ENCODE peak calls at places on chromosomes 6 and 20, in eight cellular contexts. O is mesothelial cell of epicardium, G is cardiac muscle cell, C is heart left ventricle, E is astrocyte, A is AG04449, K is nephron progenitor cell, U is heart right ventricle. J is an unnamed sample.

GRCh38 chr6:113464959-113465358 is 392.2 kb upstream of the MARCKS start:
- DNase-seq in O (no peak), G (no peak), C (no peak), E (peak; percentile 65), A (no peak), K (no peak), U (no peak), J (no peak)

GRCh38 chr6:44072959-44073611 is 54.2 kb downstream of the MRPL14 start:
- DNase-seq in O (peak; percentile 88), G (peak; percentile 95), C (peak; percentile 84), E (peak; percentile 57), A (no peak), K (peak; percentile 89), U (peak; percentile 84), J (peak; percentile 76)

GRCh38 chr6:41529970-41530369 is 16.2 kb upstream of the FOXP4 start:
- DNase-seq in O (no peak), G (no peak), C (no peak), E (no peak), A (no peak), K (no peak), U (no peak), J (no peak)

GRCh38 chr6:70413829-70414494 is 654 bp downstream of the FAM135A start:
- DNase-seq in O (no peak), G (peak; percentile 23), C (no peak), E (no peak), A (no peak), K (peak; percentile 72), U (no peak), J (no peak)

GRCh38 chr6:89117285-89118108 is at the start of gene SRSF12:
- DNase-seq in O (peak; percentile 67), G (peak; percentile 73), C (peak; percentile 20), E (peak; percentile 39), A (no peak), K (peak; percentile 80), U (peak; percentile 13), J (peak; percentile 19)

GRCh38 chr20:35953411-35954199 is 697 bp downstream of the SCAND1 start:
- DNase-seq in O (peak; percentile 73), G (peak; percentile 65), C (peak; percentile 41), E (peak; percentile 37), A (no peak), K (peak; percentile 64), U (peak; percentile 48), J (peak; percentile 8)

GRCh38 chr6:154572592-154572991 is 62.1 kb upstream of the CNKSR3 start:
- DNase-seq in O (no peak), G (no peak), C (no peak), E (no peak), A (no peak), K (no peak), U (no peak), J (no peak)

GRCh38 chr6:34593741-34594140 is 37.6 kb upstream of the SPDEF start:
- DNase-seq in O (no peak), G (no peak), C (no peak), E (no peak), A (no peak), K (no peak), U (no peak), J (peak; percentile 80)

GRCh38 chr20:62159835-62160234 is 16.3 kb downstream of the SS18L1 start:
- DNase-seq in O (no peak), G (no peak), C (no peak), E (peak; percentile 70), A (no peak), K (no peak), U (no peak), J (no peak)

GRCh38 chr20:24095753-24096152 is 107.2 kb upstream of the GGTLC1 start:
- DNase-seq in O (peak; percentile 64), G (no peak), C (no peak), E (no peak), A (no peak), K (no peak), U (no peak), J (peak; percentile 76)

GRCh38 chr6:161882196-161882595 is 608.3 kb upstream of the AGPAT4 start:
- DNase-seq in O (no peak), G (no peak), C (no peak), E (no peak), A (no peak), K (no peak), U (no peak), J (no peak)

GRCh38 chr6:157159339-157159738 is 164.0 kb downstream of the TMEM242 start:
- DNase-seq in O (no peak), G (no peak), C (no peak), E (no peak), A (no peak), K (no peak), U (no peak), J (no peak)

GRCh38 chr20:22623211-22623610 is 38.8 kb upstream of the FOXA2 start:
- DNase-seq in O (no peak), G (no peak), C (no peak), E (no peak), A (no peak), K (no peak), U (no peak), J (no peak)

GRCh38 chr6:160139420-160139851 is 17.8 kb downstream of the SLC22A1 start:
- DNase-seq in O (no peak), G (no peak), C (no peak), E (peak; percentile 86), A (peak; percentile 67), K (no peak), U (no peak), J (no peak)

GRCh38 chr6:99662616-99663015 is 56.0 kb downstream of the PRDM13 start:
- DNase-seq in O (no peak), G (no peak), C (no peak), E (no peak), A (no peak), K (no peak), U (no peak), J (no peak)

GRCh38 chr6:170344631-170345576 is 38.3 kb downstream of the FAM120B start:
- DNase-seq in O (no peak), G (no peak), C (peak; percentile 41), E (peak; percentile 58), A (peak; percentile 5), K (no peak), U (peak; percentile 58), J (no peak)

GRCh38 chr20:60262967-60263603 is 304.9 kb downstream of the CDH26 start:
- DNase-seq in O (peak; percentile 48), G (peak; percentile 25), C (no peak), E (no peak), A (no peak), K (peak; percentile 42), U (no peak), J (no peak)

GRCh38 chr6:45650527-45651135 is 272.9 kb upstream of the SUPT3H start:
- DNase-seq in O (no peak), G (no peak), C (no peak), E (peak; percentile 96), A (peak; percentile 79), K (no peak), U (no peak), J (no peak)

GRCh38 chr6:138493413-138493812 is 5.9 kb downstream of the NHSL1 start:
- DNase-seq in O (peak; percentile 57), G (peak; percentile 17), C (no peak), E (peak; percentile 88), A (peak; percentile 34), K (no peak), U (peak; percentile 20), J (peak; percentile 63)

GRCh38 chr20:41200446-41201202 is 63.3 kb downstream of the PLCG1 start:
- DNase-seq in O (no peak), G (no peak), C (no peak), E (no peak), A (no peak), K (no peak), U (no peak), J (no peak)

GRCh38 chr6:139330271-139330670 is 38.5 kb upstream of the TXLNB start:
- DNase-seq in O (no peak), G (no peak), C (no peak), E (no peak), A (no peak), K (no peak), U (no peak), J (no peak)

GRCh38 chr20:63970714-63971431 is 1.1 kb upstream of the ZNF512B start:
- DNase-seq in O (no peak), G (no peak), C (no peak), E (no peak), A (no peak), K (no peak), U (no peak), J (no peak)

GRCh38 chr6:7145269-7146078 is 37.7 kb downstream of the RREB1 start:
- DNase-seq in O (no peak), G (no peak), C (no peak), E (no peak), A (no peak), K (no peak), U (no peak), J (peak; percentile 90)

GRCh38 chr6:66926060-66926459 is 1219.0 kb upstream of the EYS start:
- DNase-seq in O (no peak), G (no peak), C (no peak), E (peak; percentile 2), A (no peak), K (no peak), U (no peak), J (no peak)
- TF ChIP-seq CTCF in O (no peak), G (no peak), C (no peak), E (peak; percentile 30), A (no peak), K (no peak), U (no peak), J (peak; percentile 36)

DNA sequence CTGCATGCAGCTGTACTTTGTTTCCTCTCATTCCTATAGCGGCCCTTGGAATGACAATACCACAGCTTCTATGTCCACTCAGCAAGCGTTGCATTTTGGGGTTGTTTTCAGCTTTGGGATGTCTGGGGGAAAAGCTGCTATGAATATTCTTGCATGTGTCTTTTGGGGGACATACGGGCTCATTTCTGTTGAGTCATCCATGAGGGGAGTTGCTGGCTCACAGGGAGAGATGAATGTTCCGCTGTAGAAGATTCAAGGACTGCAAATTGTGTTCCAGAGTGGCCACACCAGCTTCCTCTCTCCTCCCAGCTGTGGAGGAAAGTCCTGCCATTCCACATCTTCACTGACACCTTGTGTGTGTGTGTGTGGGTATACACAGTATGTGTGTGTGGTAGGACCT is 43.3 kb downstream of the TGM2 start:
- DNase-seq in O (peak; percentile 10), G (no peak), C (no peak), E (no peak), A (no peak), K (no peak), U (no peak), J (no peak)
- TF ChIP-seq CTCF in O (no peak), G (no peak), C (no peak), E (no peak), A (no peak), K (no peak), U (no peak), J (no peak)

GRCh38 chr6:23656826-23657225 is 469.2 kb upstream of the NRSN1 start:
- DNase-seq in O (no peak), G (no peak), C (no peak), E (no peak), A (no peak), K (no peak), U (no peak), J (no peak)
- TF ChIP-seq CTCF in O (no peak), G (no peak), C (no peak), E (no peak), A (no peak), K (no peak), U (no peak), J (no peak)

DNA sequence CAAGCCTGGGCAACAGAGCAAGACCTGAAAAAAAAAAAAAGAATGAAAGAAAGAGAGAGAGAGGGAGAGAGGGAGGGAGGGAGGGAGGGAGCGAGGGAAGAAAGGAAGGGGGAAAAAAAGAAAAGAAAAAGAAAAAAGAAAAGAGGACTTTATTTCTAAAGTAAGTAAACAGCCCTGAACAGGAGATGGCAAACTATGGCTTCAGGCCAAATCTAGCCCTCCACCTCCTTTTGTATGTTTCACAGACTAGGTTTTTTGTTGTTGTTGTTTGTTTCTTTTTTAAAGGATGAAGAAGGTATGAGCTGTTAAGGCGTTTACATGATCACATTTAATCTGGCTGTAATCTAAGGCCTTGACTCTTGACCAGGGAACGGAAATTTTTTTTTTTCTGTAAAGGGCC is 711.1 kb upstream of the NRSN1 start:
- DNase-seq in O (no peak), G (no peak), C (no peak), E (no peak), A (no peak), K (no peak), U (no peak), J (no peak)
- TF ChIP-seq CTCF in O (no peak), G (no peak), C (no peak), E (no peak), A (no peak), K (no peak), U (no peak), J (no peak)